ENCODE peak calls at places on chromosomes 4 and X, in seven cellular contexts. U, O, S, R, G, V and F are unnamed samples.

GRCh38 chrX:11908371-11908770 is 150.3 kb downstream of the MSL3 start:
- DNase-seq in O (no peak), G (no peak), U (no peak), R (peak; percentile 9), S (peak; percentile 36), V (no peak), F (peak; percentile 20)

GRCh38 chr4:60443068-60443467 is 757.1 kb upstream of the ADGRL3 start:
- DNase-seq in V (peak; percentile 44), O (no peak), G (no peak), S (no peak), R (no peak), U (no peak), F (no peak)

GRCh38 chrX:26411045-26411444 is 195.1 kb downstream of the MAGEB5 start:
- DNase-seq in R (no peak), V (no peak), G (no peak), O (no peak), S (no peak), U (no peak), F (no peak)

GRCh38 chr4:55635282-55635681 is 816 bp downstream of the NMU start:
- DNase-seq in S (peak; percentile 39), G (no peak), U (no peak), R (no peak), V (no peak), O (no peak), F (no peak)

GRCh38 chrX:49186125-49187027 is at the start of gene PRICKLE3:
- DNase-seq in O (peak; percentile 90), V (peak; percentile 92), S (peak; percentile 87), R (peak; percentile 22), U (peak; percentile 68), G (peak; percentile 9), F (no peak)

GRCh38 chr4:878796-879729 is 53.1 kb downstream of the GAK start:
- DNase-seq in G (no peak), O (no peak), S (no peak), R (no peak), V (no peak), U (no peak), F (no peak)

GRCh38 chr4:53592686-53593641 is 1.7 kb upstream of the LNX1 start:
- DNase-seq in S (peak; percentile 57), V (no peak), R (no peak), U (no peak), O (peak; percentile 70), G (no peak), F (peak; percentile 69)

GRCh38 chrX:149837639-149838038 is 43.3 kb upstream of the MAGEA8 start:
- DNase-seq in S (no peak), R (no peak), G (no peak), V (no peak), U (no peak), O (no peak), F (no peak)

GRCh38 chrX:115259238-115259875 is 25.5 kb upstream of the LRCH2 start:
- DNase-seq in G (no peak), S (no peak), O (no peak), V (no peak), U (no peak), R (no peak), F (no peak)

GRCh38 chrX:153179131-153179530 is at the start of gene MAGEA1:
- DNase-seq in V (no peak), O (no peak), U (no peak), R (no peak), G (no peak), S (no peak), F (no peak)

GRCh38 chr4:132101526-132101925 is 1047.6 kb upstream of the PCDH10 start:
- DNase-seq in O (no peak), R (peak; percentile 3), G (no peak), U (no peak), S (no peak), V (no peak), F (no peak)

GRCh38 chr4:123246085-123246484 is 150.5 kb upstream of the SPRY1 start:
- DNase-seq in G (no peak), S (no peak), O (no peak), V (no peak), U (no peak), R (no peak), F (no peak)

GRCh38 chrX:72080800-72081199 is 50.9 kb downstream of the RTL5 start:
- DNase-seq in G (no peak), U (no peak), R (no peak), V (no peak), S (no peak), O (no peak), F (no peak)

GRCh38 chr4:125801373-125801772 is 486.6 kb downstream of the FAT4 start:
- DNase-seq in S (no peak), U (no peak), R (no peak), V (no peak), G (no peak), O (no peak), F (no peak)

GRCh38 chr4:37648084-37648817 is 37.9 kb downstream of the RELL1 start:
- DNase-seq in G (no peak), O (peak; percentile 64), R (peak; percentile 92), V (no peak), S (no peak), U (peak; percentile 52), F (peak; percentile 86)

GRCh38 chrX:132292753-132293152 is 73.5 kb upstream of the RAP2C start:
- DNase-seq in G (no peak), S (peak; percentile 70), V (no peak), U (peak; percentile 8), R (peak; percentile 28), O (no peak), F (peak; percentile 28)

GRCh38 chr4:126526335-126526734 is 1106.4 kb upstream of the INTU start:
- DNase-seq in R (no peak), G (no peak), S (no peak), O (no peak), U (no peak), V (no peak), F (no peak)

GRCh38 chrX:13816899-13817298 is at the start of gene GPM6B:
- DNase-seq in G (no peak), S (peak; percentile 65), O (no peak), V (no peak), U (no peak), R (no peak), F (no peak)

GRCh38 chr4:52317361-52317879 is 266.3 kb downstream of the SPATA18 start:
- DNase-seq in S (no peak), R (no peak), O (no peak), U (no peak), G (no peak), V (no peak), F (no peak)

GRCh38 chr4:139319571-139319970 is 17.3 kb upstream of the NDUFC1 start:
- DNase-seq in S (no peak), U (no peak), V (no peak), G (no peak), R (no peak), O (no peak), F (no peak)

GRCh38 chr4:158856852-158857251 is 88.0 kb downstream of the FNIP2 start:
- DNase-seq in O (no peak), G (no peak), S (peak; percentile 34), V (no peak), U (no peak), R (no peak), F (peak; percentile 47)

GRCh38 chr4:119310826-119311225 is 11.1 kb downstream of the FABP2 start:
- DNase-seq in G (no peak), R (no peak), O (no peak), S (no peak), U (no peak), V (no peak), F (no peak)

GRCh38 chr4:113556382-113557134 is 205.0 kb downstream of the CAMK2D start:
- DNase-seq in G (no peak), S (no peak), V (no peak), O (no peak), R (no peak), U (no peak), F (no peak)

GRCh38 chr4:30191902-30192301 is 528.3 kb upstream of the PCDH7 start:
- DNase-seq in R (no peak), O (no peak), V (no peak), S (no peak), G (no peak), U (no peak), F (no peak)

GRCh38 chr4:106421441-106422296 is 53.1 kb upstream of the GIMD1 start:
- DNase-seq in R (no peak), U (no peak), G (no peak), S (no peak), V (no peak), O (no peak), F (peak; percentile 7)

DNA sequence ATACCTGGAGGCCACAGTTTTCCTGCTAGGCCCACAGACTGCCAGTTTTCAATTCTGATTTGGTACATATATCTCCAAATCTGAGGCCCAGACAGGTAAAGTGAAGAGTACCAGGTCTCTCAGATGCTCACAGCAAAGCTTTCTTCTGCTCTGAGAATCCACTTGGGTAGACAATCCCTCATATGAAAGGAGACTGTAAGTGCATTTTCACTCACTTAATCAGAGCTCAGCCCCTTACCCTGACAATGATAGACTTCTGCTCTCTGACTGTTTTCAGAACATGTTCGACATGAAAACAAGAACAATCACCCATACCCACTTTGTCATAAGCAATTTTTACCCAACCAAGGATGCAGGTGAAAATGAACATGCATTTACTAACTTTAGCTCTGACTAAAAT is 7.1 kb downstream of the GPRIN3 start:
- DNase-seq in S (no peak), V (no peak), R (no peak), O (no peak), G (no peak), U (no peak), F (no peak)
- H3K27ac ChIP-seq in S (no peak overlapping the region), V (no peak overlapping the region), R (no peak overlapping the region), O (peak overlapping the region; percentile 30), G (no peak overlapping the region), U (no peak overlapping the region), F (no peak overlapping the region)

GRCh38 chr4:140993969-140994459 is 139.3 kb downstream of the RNF150 start:
- DNase-seq in V (no peak), O (no peak), G (no peak), S (no peak), U (no peak), R (no peak), F (no peak)
- H3K27ac ChIP-seq in V (peak overlapping the region; percentile 66), O (no peak overlapping the region), G (peak overlapping the region; percentile 47), S (no peak overlapping the region), U (no peak overlapping the region), R (no peak overlapping the region), F (no peak overlapping the region)

GRCh38 chrX:113529425-113530013 is 688.9 kb upstream of the AMOT start:
- DNase-seq in U (no peak), S (no peak), G (no peak), O (no peak), R (no peak), V (no peak), F (no peak)
- H3K27ac ChIP-seq in U (no peak overlapping the region), S (no peak overlapping the region), G (no peak overlapping the region), O (no peak overlapping the region), R (no peak overlapping the region), V (no peak overlapping the region), F (no peak overlapping the region)

GRCh38 chrX:40244116-40244515 is 146.4 kb upstream of the BCOR start:
- DNase-seq in S (no peak), V (no peak), O (no peak), U (no peak), R (no peak), G (no peak), F (no peak)

GRCh38 chrX:40245411-40246140 is 147.8 kb upstream of the BCOR start:
- DNase-seq in R (peak; percentile 26), G (no peak), V (no peak), O (no peak), S (no peak), U (no peak), F (no peak)

GRCh38 chrX:40244980-40245379 is 147.2 kb upstream of the BCOR start:
- DNase-seq in U (no peak), G (no peak), O (no peak), V (no peak), S (peak; percentile 40), R (peak; percentile 35), F (no peak)

GRCh38 chrX:40240844-40241243 is 143.1 kb upstream of the BCOR start:
- DNase-seq in O (no peak), S (no peak), R (no peak), G (no peak), U (no peak), V (no peak), F (no peak)

GRCh38 chrX:40243699-40244098 is 145.9 kb upstream of the BCOR start:
- DNase-seq in U (no peak), O (no peak), S (peak; percentile 45), G (no peak), R (no peak), V (no peak), F (no peak)
- H3K27ac ChIP-seq in U (peak overlapping the region; percentile 4), O (no peak overlapping the region), S (no peak overlapping the region), G (no peak overlapping the region), R (no peak overlapping the region), V (no peak overlapping the region), F (no peak overlapping the region)